ENCODE peak calls at places on chromosomes 13 and 19, in seven cellular contexts. Q is astrocyte of the spinal cord; X is adrenal gland; Z is NB4; D is neural crest cell; H is CD8-positive, alpha-beta T cell; R is right lobe of liver. G is an unnamed sample.

GRCh38 chr13:95191821-95192220 is 109.4 kb downstream of the ABCC4 start:
- DNase-seq in Q (peak), X (peak), Z (peak), D (peak), H (peak), R (peak), G (peak)

GRCh38 chr13:101139076-101139475 is 277.2 kb downstream of the NALCN start:
- DNase-seq in Q (peak), X (no peak), Z (no peak), D (no peak), H (no peak), R (no peak), G (no peak)

GRCh38 chr13:100664171-100664900 is 10.3 kb downstream of the TMTC4 start:
- DNase-seq in Q (no peak), X (no peak), Z (no peak), D (no peak), H (no peak), R (no peak), G (no peak)

GRCh38 chr19:20787766-20788165 is 11.7 kb downstream of the ZNF66 start:
- DNase-seq in Q (no peak), X (no peak), Z (no peak), D (no peak), H (no peak), R (no peak), G (no peak)

GRCh38 chr13:24699541-24699940 is 19.3 kb downstream of the ATP12A start:
- DNase-seq in Q (no peak), X (no peak), Z (no peak), D (no peak), H (no peak), R (no peak), G (no peak)

GRCh38 chr19:40489882-40490230 is 23.1 kb downstream of the SPTBN4 start:
- DNase-seq in Q (no peak), X (no peak), Z (no peak), D (no peak), H (no peak), R (no peak), G (no peak)

GRCh38 chr19:3176715-3177501 is 1.7 kb upstream of the S1PR4 start:
- DNase-seq in Q (peak), X (no peak), Z (peak), D (no peak), H (peak), R (no peak), G (no peak)

GRCh38 chr13:97249093-97249787 is 27.1 kb downstream of the MBNL2 start:
- DNase-seq in Q (peak), X (no peak), Z (no peak), D (no peak), H (no peak), R (no peak), G (no peak)

GRCh38 chr13:98674968-98675528 is 77.4 kb downstream of the SLC15A1 start:
- DNase-seq in Q (no peak), X (no peak), Z (no peak), D (peak), H (no peak), R (no peak), G (peak)

GRCh38 chr13:99375806-99376080 is 68.5 kb upstream of the GPR183 start:
- DNase-seq in Q (no peak), X (no peak), Z (no peak), D (no peak), H (no peak), R (no peak), G (no peak)

GRCh38 chr19:30649934-30650614 is 277.9 kb downstream of the ZNF536 start:
- DNase-seq in Q (peak), X (peak), Z (peak), D (peak), H (no peak), R (no peak), G (peak)

GRCh38 chr13:39910833-39911232 is 255.4 kb downstream of the COG6 start:
- DNase-seq in Q (peak), X (no peak), Z (no peak), D (no peak), H (no peak), R (no peak), G (no peak)

GRCh38 chr13:24709186-24709913 is 29.1 kb downstream of the ATP12A start:
- DNase-seq in Q (no peak), X (no peak), Z (no peak), D (no peak), H (peak), R (no peak), G (no peak)

GRCh38 chr13:92175330-92175729 is 776.9 kb downstream of the GPC5 start:
- DNase-seq in Q (peak), X (no peak), Z (peak), D (peak), H (no peak), R (no peak), G (peak)

GRCh38 chr19:32172761-32173160 is 172.6 kb upstream of the ZNF507 start:
- DNase-seq in Q (no peak), X (no peak), Z (no peak), D (no peak), H (no peak), R (no peak), G (no peak)

GRCh38 chr13:82879921-82880320 is 1002.4 kb downstream of the SLITRK1 start:
- DNase-seq in Q (no peak), X (no peak), Z (no peak), D (no peak), H (no peak), R (no peak), G (no peak)

GRCh38 chr13:26787961-26788360 is 27.4 kb upstream of the GPR12 start:
- DNase-seq in Q (no peak), X (no peak), Z (no peak), D (no peak), H (no peak), R (no peak), G (no peak)

GRCh38 chr13:101695870-101696516 is 243.5 kb downstream of the ITGBL1 start:
- DNase-seq in Q (no peak), X (no peak), Z (no peak), D (no peak), H (no peak), R (no peak), G (no peak)

GRCh38 chr13:113559901-113560644 is 24.5 kb upstream of the TFDP1 start:
- DNase-seq in Q (no peak), X (no peak), Z (no peak), D (no peak), H (no peak), R (no peak), G (no peak)

GRCh38 chr13:27541386-27541785 is 78.9 kb downstream of the LNX2 start:
- DNase-seq in Q (no peak), X (no peak), Z (no peak), D (no peak), H (no peak), R (no peak), G (no peak)

GRCh38 chr19:50383307-50383851 is 768 bp upstream of the POLD1 start:
- DNase-seq in Q (no peak), X (peak), Z (no peak), D (no peak), H (no peak), R (no peak), G (no peak)

GRCh38 chr19:35126624-35126959 is 8.3 kb downstream of the LGI4 start:
- DNase-seq in Q (no peak), X (no peak), Z (no peak), D (no peak), H (no peak), R (no peak), G (peak)

GRCh38 chr13:40269086-40269485 is 397.4 kb downstream of the FOXO1 start:
- DNase-seq in Q (no peak), X (no peak), Z (no peak), D (no peak), H (no peak), R (no peak), G (no peak)

GRCh38 chr13:24220086-24220703 is 59.7 kb downstream of the SPATA13 start:
- DNase-seq in Q (peak), X (peak), Z (peak), D (peak), H (peak), R (no peak), G (peak)

GRCh38 chr13:25839356-25839755 is 212.5 kb downstream of the SHISA2 start:
- DNase-seq in Q (no peak), X (no peak), Z (no peak), D (no peak), H (no peak), R (no peak), G (no peak)

GRCh38 chr13:70391678-70392077 is 283.4 kb upstream of the KLHL1 start:
- DNase-seq in Q (no peak), X (no peak), Z (no peak), D (no peak), H (no peak), R (peak), G (no peak)

GRCh38 chr13:77894743-77895142 is 23.9 kb downstream of the EDNRB start:
- DNase-seq in Q (no peak), X (no peak), Z (no peak), D (no peak), H (no peak), R (no peak), G (no peak)

GRCh38 chr19:33302175-33302973 is at the start of gene CEBPA:
- DNase-seq in Q (peak), X (peak), Z (peak), D (peak), H (peak), R (peak), G (peak)

GRCh38 chr19:52230685-52231084 is 38.7 kb upstream of the ZNF766 start:
- DNase-seq in Q (no peak), X (no peak), Z (no peak), D (no peak), H (no peak), R (no peak), G (no peak)

GRCh38 chr13:50377726-50378270 is 362.6 kb downstream of the KCNRG start:
- DNase-seq in Q (no peak), X (no peak), Z (no peak), D (no peak), H (no peak), R (no peak), G (no peak)

GRCh38 chr13:40504641-40505040 is 161.8 kb downstream of the FOXO1 start:
- DNase-seq in Q (no peak), X (no peak), Z (no peak), D (no peak), H (no peak), R (no peak), G (no peak)

GRCh38 chr19:13027557-13027956 is 32.3 kb downstream of the NFIX start:
- DNase-seq in Q (no peak), X (no peak), Z (no peak), D (no peak), H (no peak), R (no peak), G (no peak)

GRCh38 chr19:13028027-13028426 is 32.8 kb downstream of the NFIX start:
- DNase-seq in Q (no peak), X (no peak), Z (no peak), D (no peak), H (no peak), R (no peak), G (no peak)

GRCh38 chr19:13031917-13032623 is 36.8 kb downstream of the NFIX start:
- DNase-seq in Q (peak), X (no peak), Z (no peak), D (no peak), H (no peak), R (no peak), G (no peak)

GRCh38 chr19:13029301-13029880 is 34.1 kb downstream of the NFIX start:
- DNase-seq in Q (no peak), X (no peak), Z (no peak), D (no peak), H (no peak), R (no peak), G (no peak)

GRCh38 chr19:13029893-13030292 is 34.6 kb downstream of the NFIX start:
- DNase-seq in Q (no peak), X (no peak), Z (peak), D (no peak), H (no peak), R (no peak), G (no peak)
- TF ChIP-seq CTCF in Q (peak), X (no peak), Z (peak), D (peak), H (no peak), R (peak), G (peak)

GRCh38 chr13:59680429-59681024 is 483.2 kb downstream of the DIAPH3 start:
- DNase-seq in Q (peak), X (no peak), Z (peak), D (no peak), H (no peak), R (no peak), G (no peak)
- TF ChIP-seq CTCF in Q (peak), X (peak), Z (peak), D (peak), H (peak), R (peak), G (peak)

GRCh38 chr13:45464141-45464686 is 525 bp upstream of the COG3 start:
- DNase-seq in Q (no peak), X (no peak), Z (no peak), D (no peak), H (no peak), R (no peak), G (no peak)
- TF ChIP-seq CTCF in Q (peak), X (no peak), Z (no peak), D (peak), H (peak), R (peak), G (no peak)

DNA sequence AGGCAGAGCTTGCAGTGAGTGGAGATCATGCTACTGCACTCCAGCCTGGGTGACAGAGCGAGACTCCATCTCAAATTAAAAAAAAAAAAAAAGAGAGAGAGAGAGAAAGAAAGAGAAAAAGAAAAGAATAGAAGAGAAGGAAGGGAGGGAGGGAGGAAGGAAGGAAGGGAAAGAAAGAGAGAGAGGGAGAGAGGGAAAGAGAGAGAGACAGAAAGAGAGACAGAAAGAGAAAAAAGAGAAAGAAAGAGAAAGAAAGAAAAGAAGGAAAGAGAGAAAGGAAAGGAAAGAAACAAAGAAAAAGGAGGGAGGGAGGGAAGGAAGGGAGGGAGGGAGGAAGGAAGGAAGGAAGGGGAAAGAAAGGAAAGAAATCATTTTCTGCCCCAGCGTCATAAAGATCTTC is 7.0 kb upstream of the UNC13A start:
- DNase-seq in Q (no peak), X (no peak), Z (no peak), D (no peak), H (no peak), R (no peak), G (no peak)
- TF ChIP-seq CTCF in Q (no peak), X (no peak), Z (no peak), D (no peak), H (no peak), R (no peak), G (no peak)

GRCh38 chr19:48424694-48425219 is 21.0 kb upstream of the GRWD1 start:
- DNase-seq in Q (peak), X (peak), Z (peak), D (no peak), H (no peak), R (no peak), G (no peak)
- TF ChIP-seq CTCF in Q (no peak), X (no peak), Z (no peak), D (no peak), H (no peak), R (no peak), G (no peak)

GRCh38 chr13:31850041-31850440 is 110.7 kb downstream of the RXFP2 start:
- DNase-seq in Q (no peak), X (no peak), Z (no peak), D (no peak), H (no peak), R (no peak), G (no peak)
- TF ChIP-seq CTCF in Q (no peak), X (no peak), Z (no peak), D (no peak), H (no peak), R (no peak), G (no peak)